ENCODE peak calls at places on chromosome 15, in ten cellular contexts. Q is NCI-H1092 treated with DMSO at 0.1 percent for 48 hours; K is ACHN; P is heart right ventricle; S is testis; N is DMS79; T is coronary artery; D is glutamatergic neuron; L is activated naive CD4-positive, alpha-beta T cell treated with Interleukin-2 at 50 U/mL for 16 hours; E is mucosa of gallbladder. G is an unnamed sample.

GRCh38 chr15:72994778-72995177 is 57.5 kb upstream of the NEO1 start:
- DNase-seq in E (no peak), Q (peak), N (no peak), D (no peak), P (no peak), K (no peak), T (no peak), L (no peak), S (peak), G (no peak)

GRCh38 chr15:34904527-34904926 is 65.0 kb downstream of the AQR start:
- DNase-seq in P (no peak), Q (no peak), K (no peak), D (no peak), L (no peak), E (no peak), T (no peak), N (no peak), S (no peak), G (no peak)

GRCh38 chr15:94042163-94042954 is 189.0 kb upstream of the MCTP2 start:
- DNase-seq in N (no peak), Q (no peak), K (no peak), E (peak), D (no peak), S (no peak), T (no peak), L (no peak), P (no peak), G (no peak)

GRCh38 chr15:55457401-55458022 is 49.2 kb downstream of the PIERCE2 start:
- DNase-seq in L (no peak), S (no peak), K (no peak), E (no peak), N (peak), Q (peak), D (no peak), P (no peak), T (no peak), G (no peak)

GRCh38 chr15:65925338-65925737 is 56.0 kb downstream of the RAB11A start:
- DNase-seq in P (no peak), S (no peak), D (no peak), E (no peak), L (no peak), T (no peak), N (no peak), K (no peak), Q (no peak), G (no peak)

GRCh38 chr15:45399381-45400212 is 21.3 kb upstream of the GATM start:
- DNase-seq in D (no peak), L (no peak), Q (peak), S (no peak), N (no peak), P (no peak), T (no peak), E (no peak), K (peak), G (peak)

GRCh38 chr15:76309561-76310330 is 1.5 kb downstream of the ETFA start:
- DNase-seq in L (no peak), E (no peak), S (no peak), T (no peak), K (no peak), P (no peak), D (no peak), N (no peak), Q (no peak), G (no peak)

GRCh38 chr15:49923671-49924070 is 195.4 kb downstream of the ATP8B4 start:
- DNase-seq in Q (no peak), P (no peak), T (no peak), D (no peak), K (no peak), S (no peak), N (no peak), E (no peak), L (no peak), G (no peak)

GRCh38 chr15:66523926-66524325 is 18.8 kb downstream of the ZWILCH start:
- DNase-seq in S (no peak), Q (no peak), P (no peak), N (no peak), K (no peak), D (no peak), E (no peak), L (no peak), T (no peak), G (no peak)

GRCh38 chr15:75237316-75237982 is 20.7 kb upstream of the GOLGA6C start:
- DNase-seq in L (no peak), T (no peak), D (peak), N (no peak), K (no peak), Q (no peak), P (no peak), E (no peak), S (no peak), G (no peak)

GRCh38 chr15:32704343-32705076 is 13.3 kb upstream of the GREM1 start:
- DNase-seq in P (no peak), N (no peak), D (no peak), T (no peak), S (no peak), E (no peak), Q (peak), L (no peak), K (no peak), G (no peak)

GRCh38 chr15:56985871-56986270 is 67.4 kb downstream of the TCF12 start:
- DNase-seq in L (no peak), S (no peak), N (no peak), K (no peak), D (no peak), T (no peak), P (no peak), E (no peak), Q (no peak), G (no peak)

GRCh38 chr15:88636039-88636438 is 2.8 kb upstream of the ISG20 start:
- DNase-seq in E (peak), K (no peak), L (peak), N (no peak), P (no peak), T (no peak), Q (no peak), D (no peak), S (no peak), G (no peak)

GRCh38 chr15:45536951-45537350 is 14.4 kb upstream of the SLC30A4 start:
- DNase-seq in T (no peak), N (no peak), P (no peak), Q (no peak), E (no peak), S (no peak), D (no peak), K (no peak), L (no peak), G (no peak)

GRCh38 chr15:91861223-91861622 is 7.7 kb downstream of the SLCO3A1 start:
- DNase-seq in E (no peak), D (no peak), L (no peak), P (no peak), Q (no peak), K (no peak), T (peak), S (no peak), N (no peak), G (no peak)

GRCh38 chr15:93139436-93139835 is 50.4 kb upstream of the RGMA start:
- DNase-seq in D (no peak), S (no peak), Q (no peak), N (no peak), K (no peak), P (no peak), T (no peak), E (no peak), L (no peak), G (no peak)

GRCh38 chr15:63833246-63833696 is 477 bp downstream of the HERC1 start:
- DNase-seq in N (no peak), S (peak), L (peak), T (no peak), D (peak), E (no peak), P (peak), Q (peak), K (peak), G (no peak)

GRCh38 chr15:63043391-63044076 is 987 bp downstream of the TPM1 start:
- DNase-seq in D (peak), L (no peak), S (no peak), Q (no peak), N (no peak), T (no peak), K (peak), E (no peak), P (no peak), G (no peak)

GRCh38 chr15:39296955-39297354 is 283.9 kb upstream of the THBS1 start:
- DNase-seq in P (no peak), Q (no peak), E (no peak), D (no peak), T (no peak), L (no peak), K (no peak), N (no peak), S (no peak), G (no peak)

GRCh38 chr15:27486676-27487290 is 515.8 kb downstream of the GABRG3 start:
- DNase-seq in P (no peak), D (no peak), E (no peak), T (no peak), Q (peak), S (no peak), N (no peak), K (no peak), L (no peak), G (no peak)

GRCh38 chr15:80804970-80805495 is 25.9 kb downstream of the CEMIP start:
- DNase-seq in K (no peak), S (no peak), L (peak), N (no peak), Q (peak), P (no peak), D (no peak), E (no peak), T (no peak), G (no peak)

GRCh38 chr15:95620934-95621579 is 709.4 kb upstream of the NR2F2 start:
- DNase-seq in D (no peak), Q (no peak), N (no peak), T (no peak), S (no peak), P (no peak), K (no peak), E (no peak), L (no peak), G (no peak)

GRCh38 chr15:82129769-82130168 is 84.0 kb upstream of the MEX3B start:
- DNase-seq in S (no peak), D (no peak), T (no peak), E (no peak), Q (no peak), K (peak), P (no peak), L (no peak), N (no peak), G (no peak)

GRCh38 chr15:98444067-98444600 is 204.2 kb upstream of the IGF1R start:
- DNase-seq in N (no peak), T (no peak), E (no peak), S (no peak), L (no peak), P (no peak), D (no peak), Q (no peak), K (no peak), G (no peak)

GRCh38 chr15:99435761-99436346 is 129.9 kb upstream of the MEF2A start:
- DNase-seq in Q (no peak), D (peak), S (peak), L (no peak), E (no peak), K (no peak), P (no peak), N (no peak), T (no peak), G (no peak)

GRCh38 chr15:75230524-75231371 is 27.4 kb upstream of the GOLGA6C start:
- DNase-seq in D (peak), T (no peak), E (no peak), P (no peak), N (no peak), K (no peak), Q (no peak), S (no peak), L (no peak), G (no peak)

GRCh38 chr15:41997845-41998244 is 23.0 kb downstream of the PLA2G4E start:
- DNase-seq in P (no peak), E (no peak), L (no peak), D (no peak), S (no peak), K (no peak), N (no peak), Q (no peak), T (no peak), G (no peak)

GRCh38 chr15:37743826-37744225 is 190.6 kb upstream of the TMCO5A start:
- DNase-seq in K (no peak), T (no peak), D (no peak), E (no peak), N (no peak), Q (no peak), S (no peak), L (no peak), P (no peak), G (no peak)

GRCh38 chr15:49831206-49831965 is 210.5 kb downstream of the DTWD1 start:
- DNase-seq in T (peak), D (no peak), P (peak), L (no peak), N (no peak), E (no peak), K (no peak), S (no peak), Q (no peak), G (no peak)

GRCh38 chr15:80584561-80584964 is 110.5 kb upstream of the ABHD17C start:
- DNase-seq in K (no peak), L (no peak), Q (no peak), S (no peak), E (peak), P (no peak), D (no peak), N (no peak), T (no peak), G (no peak)

GRCh38 chr15:25065876-25066275 is 111.1 kb downstream of the SNRPN start:
- DNase-seq in E (no peak), K (no peak), N (no peak), D (peak), S (no peak), P (no peak), L (no peak), Q (no peak), T (no peak), G (no peak)

GRCh38 chr15:19987389-19988048 is 554.1 kb downstream of the GOLGA6L6 start:
- DNase-seq in D (no peak), P (no peak), Q (peak), N (no peak), T (no peak), S (peak), E (no peak), L (no peak), K (no peak), G (no peak)

GRCh38 chr15:99090938-99091337 is 13.9 kb upstream of the SYNM start:
- DNase-seq in E (no peak), Q (no peak), L (no peak), T (no peak), N (no peak), P (no peak), D (no peak), S (no peak), K (no peak), G (no peak)

GRCh38 chr15:93035953-93036810 is 52.8 kb downstream of the RGMA start:
- DNase-seq in Q (peak), E (no peak), S (peak), D (peak), P (no peak), L (peak), K (peak), T (peak), N (no peak), G (no peak)

GRCh38 chr15:32794973-32795372 is 77.2 kb downstream of the GREM1 start:
- DNase-seq in T (no peak), P (no peak), K (no peak), E (no peak), D (no peak), N (no peak), Q (no peak), S (no peak), L (no peak), G (no peak)

GRCh38 chr15:89649013-89649625 is 6.1 kb downstream of the KIF7 start:
- DNase-seq in E (no peak), P (no peak), S (no peak), D (no peak), T (no peak), K (no peak), Q (no peak), N (no peak), L (no peak), G (no peak)

GRCh38 chr15:49242820-49243219 is 72.8 kb downstream of the GALK2 start:
- DNase-seq in P (no peak), Q (no peak), T (no peak), N (no peak), L (no peak), S (peak), K (peak), D (no peak), E (no peak), G (no peak)

G was measured in NCI-H524 treated with DMSO at 0.1 percent for 48 hours.